ENCODE peak calls at places on chromosomes 2 and 18, in five cellular contexts. N is cardiac fibroblast, I is adrenal gland, A is upper lobe of right lung, Q is fibroblast of pulmonary artery. V is an unnamed sample.

GRCh38 chr2:148046802-148047201 is 25.9 kb downstream of the MBD5 start:
- DNase-seq in N (no peak), I (no peak), A (no peak), Q (no peak), V (no peak)

GRCh38 chr2:232263295-232263694 is 115.3 kb upstream of the ALPP start:
- DNase-seq in N (no peak), I (no peak), A (no peak), Q (no peak), V (no peak)

GRCh38 chr2:108330971-108331370 is 42.3 kb downstream of the SULT1C2 start:
- DNase-seq in N (peak), I (no peak), A (no peak), Q (peak), V (no peak)

GRCh38 chr18:286515-287310 is 18.9 kb upstream of the THOC1 start:
- DNase-seq in N (peak), I (no peak), A (no peak), Q (peak), V (no peak)

GRCh38 chr2:25207078-25207545 is 38.7 kb upstream of the POMC start:
- DNase-seq in N (no peak), I (no peak), A (no peak), Q (no peak), V (no peak)

GRCh38 chr2:126698991-126699390 is 43.0 kb downstream of the GYPC start:
- DNase-seq in N (no peak), I (no peak), A (no peak), Q (no peak), V (no peak)

GRCh38 chr18:74775239-74775638 is 177.6 kb downstream of the ZNF407 start:
- DNase-seq in N (peak), I (no peak), A (no peak), Q (peak), V (no peak)

GRCh38 chr2:64291181-64291580 is 147.0 kb upstream of the PELI1 start:
- DNase-seq in N (peak), I (no peak), A (no peak), Q (peak), V (no peak)

GRCh38 chr18:23838801-23839366 is 149.6 kb downstream of the LAMA3 start:
- DNase-seq in N (peak), I (no peak), A (no peak), Q (no peak), V (no peak)

GRCh38 chr2:67503066-67503795 is 106.1 kb downstream of the ETAA1 start:
- DNase-seq in N (peak), I (no peak), A (no peak), Q (peak), V (no peak)

GRCh38 chr2:164910091-164910899 is 45.0 kb downstream of the SLC38A11 start:
- DNase-seq in N (peak), I (peak), A (no peak), Q (peak), V (no peak)

GRCh38 chr2:151262629-151263028 is 966 bp upstream of the RBM43 start:
- DNase-seq in N (no peak), I (peak), A (no peak), Q (no peak), V (no peak)

GRCh38 chr2:102841107-102841840 is 79.4 kb downstream of the TMEM182 start:
- DNase-seq in N (peak), I (peak), A (no peak), Q (peak), V (no peak)

GRCh38 chr18:48459016-48459415 is 49.8 kb upstream of the ZBTB7C start:
- DNase-seq in N (no peak), I (no peak), A (no peak), Q (no peak), V (no peak)

GRCh38 chr18:34540897-34541296 is 169.2 kb upstream of the DTNA start:
- DNase-seq in N (no peak), I (no peak), A (no peak), Q (no peak), V (no peak)

GRCh38 chr2:85131116-85131515 is 2.1 kb upstream of the TCF7L1 start:
- DNase-seq in N (peak), I (no peak), A (no peak), Q (peak), V (no peak)

GRCh38 chr18:24683965-24684364 is 223.5 kb downstream of the HRH4 start:
- DNase-seq in N (no peak), I (no peak), A (no peak), Q (no peak), V (no peak)

GRCh38 chr18:4433762-4434161 is 21.3 kb downstream of the DLGAP1 start:
- DNase-seq in N (peak), I (no peak), A (no peak), Q (no peak), V (no peak)

GRCh38 chr18:33472554-33472953 is 32.0 kb upstream of the CCDC178 start:
- DNase-seq in N (no peak), I (no peak), A (no peak), Q (no peak), V (no peak)

GRCh38 chr18:57980573-57981348 is 63.3 kb upstream of the NEDD4L start:
- DNase-seq in N (no peak), I (no peak), A (no peak), Q (no peak), V (no peak)

GRCh38 chr2:197273485-197273884 is 37.1 kb downstream of the ANKRD44 start:
- DNase-seq in N (no peak), I (peak), A (peak), Q (no peak), V (no peak)

GRCh38 chr2:15803987-15804619 is 136.2 kb upstream of the MYCN start:
- DNase-seq in N (no peak), I (no peak), A (no peak), Q (no peak), V (no peak)

GRCh38 chr2:15806801-15807417 is 133.4 kb upstream of the MYCN start:
- DNase-seq in N (no peak), I (no peak), A (no peak), Q (no peak), V (no peak)

GRCh38 chr2:15804691-15805090 is 135.7 kb upstream of the MYCN start:
- DNase-seq in N (no peak), I (no peak), A (no peak), Q (no peak), V (no peak)

GRCh38 chr2:15805206-15805605 is 135.1 kb upstream of the MYCN start:
- DNase-seq in N (no peak), I (no peak), A (no peak), Q (no peak), V (no peak)

GRCh38 chr2:15805772-15806171 is 134.6 kb upstream of the MYCN start:
- DNase-seq in N (no peak), I (no peak), A (no peak), Q (no peak), V (no peak)
- TF ChIP-seq CTCF in N (no peak), I (no peak), A (no peak), Q (no peak), V (no peak)

GRCh38 chr2:219627105-219628100 is at the start of gene SLC4A3:
- DNase-seq in N (peak), I (no peak), A (peak), Q (peak), V (peak)
- TF ChIP-seq CTCF in N (no peak), I (no peak), A (no peak), Q (no peak), V (peak)

DNA sequence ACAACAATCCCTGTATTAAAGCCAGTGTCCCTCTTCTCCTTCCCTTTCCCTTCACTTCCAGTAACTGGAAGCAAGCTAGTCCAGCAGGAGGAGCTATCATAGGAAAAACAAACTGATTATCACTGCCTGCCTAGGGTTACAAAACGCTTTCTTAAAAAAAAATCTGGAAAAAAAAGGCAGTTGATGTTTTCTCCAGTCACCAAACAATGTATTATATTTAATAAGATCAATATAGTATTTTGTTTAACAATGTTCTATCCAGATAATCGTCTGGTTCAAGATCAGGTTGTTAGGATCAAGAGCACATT is 78.8 kb upstream of the ITGB6 start:
- DNase-seq in N (peak), I (no peak), A (no peak), Q (peak), V (no peak)
- TF ChIP-seq CTCF in N (peak), I (peak), A (peak), Q (peak), V (peak)

DNA sequence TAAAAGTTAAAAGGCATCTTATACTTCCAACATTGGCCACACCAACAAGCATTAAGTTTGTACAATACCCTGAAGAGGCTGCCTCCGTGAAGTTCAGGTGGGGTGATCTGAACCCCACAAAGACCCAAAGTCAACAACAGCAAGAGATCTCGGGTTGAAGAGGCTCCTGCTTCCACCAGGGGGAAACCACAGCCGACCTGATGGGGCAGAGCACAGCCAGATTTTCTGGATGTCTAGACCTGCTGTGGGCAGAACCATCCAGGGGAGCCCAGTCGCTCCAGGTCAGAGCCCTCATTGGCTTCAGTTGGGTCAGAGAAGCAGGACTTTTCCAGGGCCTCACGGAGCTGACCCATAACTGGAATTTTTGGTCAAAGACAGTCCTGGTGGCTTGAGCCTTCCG is 66.5 kb upstream of the ACKR3 start:
- DNase-seq in N (no peak), I (no peak), A (no peak), Q (no peak), V (no peak)
- TF ChIP-seq CTCF in N (no peak), I (no peak), A (no peak), Q (no peak), V (peak)

GRCh38 chr2:12010059-12010458 is 263.6 kb downstream of the LPIN1 start:
- DNase-seq in N (no peak), I (no peak), A (no peak), Q (no peak), V (no peak)

GRCh38 chr2:12009323-12009905 is 263.0 kb downstream of the LPIN1 start:
- DNase-seq in N (no peak), I (no peak), A (no peak), Q (no peak), V (no peak)

GRCh38 chr2:12017499-12018185 is 271.2 kb downstream of the LPIN1 start:
- DNase-seq in N (no peak), I (no peak), A (no peak), Q (no peak), V (no peak)

GRCh38 chr2:12010779-12011178 is 264.3 kb downstream of the LPIN1 start:
- DNase-seq in N (no peak), I (no peak), A (no peak), Q (no peak), V (no peak)

DNA sequence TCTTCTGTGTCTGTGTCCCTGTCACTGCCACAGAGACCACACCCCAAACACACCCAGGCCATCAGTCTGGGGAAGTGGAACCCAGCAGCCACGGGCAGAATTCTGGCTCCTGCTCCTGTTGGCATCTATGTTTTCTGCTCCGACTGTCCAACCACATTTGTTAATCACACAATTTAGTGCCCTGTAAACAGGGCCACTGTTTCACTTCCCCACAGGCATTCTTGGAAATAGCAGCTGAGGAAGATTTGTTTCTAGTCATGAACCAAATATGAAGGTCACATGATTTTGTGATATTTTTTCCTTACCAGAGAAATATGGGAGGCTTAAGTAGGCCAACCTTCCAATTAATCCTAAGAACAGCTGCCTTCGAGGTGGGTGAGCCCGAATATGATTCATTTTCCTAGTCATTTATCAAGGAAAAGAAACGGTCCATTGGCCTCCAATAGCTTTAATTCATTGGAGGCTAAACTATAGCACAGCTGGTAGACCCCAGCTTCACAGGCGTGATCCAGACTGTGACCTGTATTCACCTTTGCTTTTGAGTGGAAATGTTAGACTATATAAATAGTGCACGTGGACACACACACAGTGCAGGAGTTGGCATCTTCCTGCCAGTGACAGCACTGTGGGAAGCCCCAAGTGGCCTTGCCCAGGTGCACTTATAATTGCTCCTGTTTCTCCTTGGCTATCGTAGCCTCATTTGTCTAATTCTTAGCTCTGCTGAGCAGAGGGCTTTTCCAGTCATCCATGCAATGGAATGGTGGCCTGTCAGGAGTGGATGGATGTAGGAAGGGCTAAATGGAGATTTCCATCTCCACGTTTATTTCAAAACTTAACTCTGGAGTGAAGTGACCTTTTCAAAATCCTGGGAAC is 267.9 kb downstream of the LPIN1 start:
- DNase-seq in N (peak), I (peak), A (no peak), Q (no peak), V (no peak)
- TF ChIP-seq CTCF in N (no peak), I (no peak), A (no peak), Q (no peak), V (no peak)

GRCh38 chr2:201267278-201268030 is 7.1 kb downstream of the CASP8 start:
- DNase-seq in N (no peak), I (no peak), A (no peak), Q (no peak), V (no peak)
- TF ChIP-seq CTCF in N (no peak), I (no peak), A (no peak), Q (no peak), V (no peak)

DNA sequence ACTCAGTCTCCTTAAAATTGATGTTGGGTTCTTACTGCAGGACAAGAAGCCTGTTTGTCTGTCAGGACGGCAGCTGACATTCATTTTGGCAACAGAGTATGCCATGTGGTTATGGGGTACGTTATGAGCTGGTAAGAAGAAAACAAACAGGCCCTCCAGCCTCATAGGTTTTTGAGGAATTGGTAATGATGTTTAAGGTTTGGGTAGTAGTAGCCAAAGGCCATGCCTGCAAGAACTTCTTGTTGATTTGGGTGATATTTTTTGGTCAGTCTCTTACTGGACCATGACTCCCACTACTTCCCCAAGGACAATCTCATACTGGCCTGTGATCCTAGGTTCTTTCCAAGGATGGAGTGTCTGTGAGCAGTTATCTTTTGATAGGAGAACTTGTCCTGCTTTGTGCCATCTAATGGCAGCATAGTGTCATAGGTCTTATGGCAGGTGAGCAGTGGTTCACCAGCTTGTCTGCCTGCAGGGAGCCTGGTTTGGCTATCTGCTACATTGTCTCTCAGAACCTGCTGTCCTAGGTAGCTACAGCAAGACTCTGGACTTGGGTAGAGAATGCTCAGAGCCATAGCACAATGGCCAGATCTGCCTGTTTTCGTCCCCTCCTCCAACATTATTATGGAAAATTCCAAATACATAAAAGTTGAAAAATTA is 28.1 kb downstream of the AGFG1 start:
- DNase-seq in N (no peak), I (no peak), A (no peak), Q (no peak), V (no peak)
- TF ChIP-seq CTCF in N (no peak), I (no peak), A (no peak), Q (no peak), V (no peak)

GRCh38 chr18:77422974-77423373 is 173.3 kb downstream of the GALR1 start:
- DNase-seq in N (no peak), I (no peak), A (no peak), Q (no peak), V (no peak)
- TF ChIP-seq CTCF in N (no peak), I (no peak), A (no peak), Q (no peak), V (peak)